ENCODE peak calls at places on chromosomes 5 and 9, in six cellular contexts. One of them, this sample, is unnamed.

GRCh38 chr5:102857090-102857818 is 102.1 kb downstream of the PAM start:
- DNase-seq in heart left ventricle: no peak
- DNase-seq in RWPE2: no peak
- DNase-seq in endothelial cell: no peak
- DNase-seq in H9: no peak
- DNase-seq in neural crest cell: no peak
- DNase-seq in this sample: no peak

GRCh38 chr9:133514475-133515239 is 10.1 kb downstream of the MYMK start:
- DNase-seq in heart left ventricle: peak
- DNase-seq in RWPE2: no peak
- DNase-seq in H9: no peak
- DNase-seq in neural crest cell: no peak
- DNase-seq in endothelial cell: no peak
- DNase-seq in this sample: peak

GRCh38 chr9:16540996-16541668 is 329.3 kb downstream of the BNC2 start:
- DNase-seq in H9: no peak
- DNase-seq in endothelial cell: no peak
- DNase-seq in RWPE2: no peak
- DNase-seq in heart left ventricle: no peak
- DNase-seq in neural crest cell: no peak
- DNase-seq in this sample: no peak

GRCh38 chr5:124910354-124911016 is 164.0 kb upstream of the ZNF608 start:
- DNase-seq in heart left ventricle: no peak
- DNase-seq in neural crest cell: no peak
- DNase-seq in endothelial cell: no peak
- DNase-seq in RWPE2: no peak
- DNase-seq in H9: no peak
- DNase-seq in this sample: no peak

GRCh38 chr5:40798012-40798855 is at the start of gene PRKAA1:
- DNase-seq in H9: peak
- DNase-seq in heart left ventricle: peak
- DNase-seq in neural crest cell: peak
- DNase-seq in endothelial cell: peak
- DNase-seq in RWPE2: peak
- DNase-seq in this sample: peak

GRCh38 chr5:78264600-78264999 is 29.9 kb downstream of the AP3B1 start:
- DNase-seq in H9: no peak
- DNase-seq in heart left ventricle: no peak
- DNase-seq in RWPE2: no peak
- DNase-seq in endothelial cell: no peak
- DNase-seq in neural crest cell: no peak
- DNase-seq in this sample: no peak

GRCh38 chr5:140262221-140262620 is 40.7 kb downstream of the PFDN1 start:
- DNase-seq in H9: no peak
- DNase-seq in RWPE2: no peak
- DNase-seq in neural crest cell: no peak
- DNase-seq in endothelial cell: no peak
- DNase-seq in heart left ventricle: no peak
- DNase-seq in this sample: no peak

GRCh38 chr5:147407094-147407681 is 102.7 kb downstream of the DPYSL3 start:
- DNase-seq in RWPE2: no peak
- DNase-seq in neural crest cell: no peak
- DNase-seq in H9: no peak
- DNase-seq in heart left ventricle: no peak
- DNase-seq in endothelial cell: no peak
- DNase-seq in this sample: no peak

GRCh38 chr5:19795218-19795617 is 192.8 kb downstream of the CDH18 start:
- DNase-seq in heart left ventricle: no peak
- DNase-seq in endothelial cell: no peak
- DNase-seq in neural crest cell: no peak
- DNase-seq in H9: no peak
- DNase-seq in RWPE2: no peak
- DNase-seq in this sample: no peak

GRCh38 chr5:53777864-53778618 is 217.6 kb downstream of the NDUFS4 start:
- DNase-seq in endothelial cell: no peak
- DNase-seq in H9: no peak
- DNase-seq in RWPE2: no peak
- DNase-seq in neural crest cell: no peak
- DNase-seq in heart left ventricle: no peak
- DNase-seq in this sample: no peak

GRCh38 chr5:170633235-170634041 is 129.6 kb downstream of the KCNIP1 start:
- DNase-seq in H9: peak
- DNase-seq in neural crest cell: no peak
- DNase-seq in RWPE2: peak
- DNase-seq in heart left ventricle: no peak
- DNase-seq in endothelial cell: peak
- DNase-seq in this sample: no peak

GRCh38 chr9:36893148-36893547 is 140.9 kb downstream of the PAX5 start:
- DNase-seq in neural crest cell: no peak
- DNase-seq in H9: no peak
- DNase-seq in RWPE2: no peak
- DNase-seq in heart left ventricle: no peak
- DNase-seq in endothelial cell: no peak
- DNase-seq in this sample: no peak

GRCh38 chr5:137072376-137073174 is 426.6 kb downstream of the SPOCK1 start:
- DNase-seq in endothelial cell: no peak
- DNase-seq in RWPE2: no peak
- DNase-seq in H9: no peak
- DNase-seq in heart left ventricle: no peak
- DNase-seq in neural crest cell: no peak
- DNase-seq in this sample: no peak

GRCh38 chr9:128085852-128086409 is 17.9 kb downstream of the SLC25A25 start:
- DNase-seq in neural crest cell: no peak
- DNase-seq in endothelial cell: no peak
- DNase-seq in H9: no peak
- DNase-seq in RWPE2: no peak
- DNase-seq in heart left ventricle: no peak
- DNase-seq in this sample: no peak

GRCh38 chr5:172603425-172603824 is 37.6 kb upstream of the NEURL1B start:
- DNase-seq in heart left ventricle: no peak
- DNase-seq in RWPE2: no peak
- DNase-seq in neural crest cell: peak
- DNase-seq in endothelial cell: no peak
- DNase-seq in H9: no peak
- DNase-seq in this sample: no peak

GRCh38 chr5:158203256-158203655 is 344.3 kb upstream of the CLINT1 start:
- DNase-seq in neural crest cell: no peak
- DNase-seq in heart left ventricle: no peak
- DNase-seq in H9: no peak
- DNase-seq in endothelial cell: no peak
- DNase-seq in RWPE2: no peak
- DNase-seq in this sample: no peak

GRCh38 chr5:34007116-34007674 is 655 bp downstream of the AMACR start:
- DNase-seq in RWPE2: no peak
- DNase-seq in endothelial cell: no peak
- DNase-seq in neural crest cell: no peak
- DNase-seq in heart left ventricle: no peak
- DNase-seq in H9: no peak
- DNase-seq in this sample: peak

GRCh38 chr5:135245521-135246499 is 153.2 kb downstream of the MACROH2A1 start:
- DNase-seq in H9: peak
- DNase-seq in neural crest cell: no peak
- DNase-seq in RWPE2: peak
- DNase-seq in heart left ventricle: no peak
- DNase-seq in endothelial cell: peak
- DNase-seq in this sample: no peak

GRCh38 chr9:127568971-127569818 is 42.9 kb upstream of the STXBP1 start:
- DNase-seq in H9: peak
- DNase-seq in neural crest cell: peak
- DNase-seq in heart left ventricle: peak
- DNase-seq in RWPE2: peak
- DNase-seq in endothelial cell: peak
- DNase-seq in this sample: peak

GRCh38 chr9:121328876-121329681 is 41.0 kb downstream of the STOM start:
- DNase-seq in RWPE2: no peak
- DNase-seq in heart left ventricle: no peak
- DNase-seq in endothelial cell: no peak
- DNase-seq in H9: no peak
- DNase-seq in neural crest cell: no peak
- DNase-seq in this sample: no peak

GRCh38 chr5:141973871-141974595 is 5.1 kb downstream of the RNF14 start:
- DNase-seq in heart left ventricle: no peak
- DNase-seq in RWPE2: no peak
- DNase-seq in H9: no peak
- DNase-seq in neural crest cell: no peak
- DNase-seq in endothelial cell: no peak
- DNase-seq in this sample: no peak

GRCh38 chr5:91077623-91078022 is 305.5 kb downstream of the ARRDC3 start:
- DNase-seq in neural crest cell: no peak
- DNase-seq in RWPE2: no peak
- DNase-seq in heart left ventricle: no peak
- DNase-seq in endothelial cell: no peak
- DNase-seq in H9: no peak
- DNase-seq in this sample: no peak

GRCh38 chr5:160508780-160509361 is 87.2 kb downstream of the PTTG1 start:
- DNase-seq in H9: peak
- DNase-seq in RWPE2: no peak
- DNase-seq in heart left ventricle: no peak
- DNase-seq in neural crest cell: peak
- DNase-seq in endothelial cell: peak
- DNase-seq in this sample: no peak

GRCh38 chr9:94945191-94946144 is 219.0 kb downstream of the AOPEP start:
- DNase-seq in H9: no peak
- DNase-seq in RWPE2: no peak
- DNase-seq in endothelial cell: no peak
- DNase-seq in neural crest cell: no peak
- DNase-seq in heart left ventricle: peak
- DNase-seq in this sample: no peak

GRCh38 chr5:73786043-73786831 is 160.2 kb downstream of the ARHGEF28 start:
- DNase-seq in endothelial cell: no peak
- DNase-seq in neural crest cell: no peak
- DNase-seq in RWPE2: no peak
- DNase-seq in H9: no peak
- DNase-seq in heart left ventricle: no peak
- DNase-seq in this sample: no peak

GRCh38 chr9:113953541-113953940 is 77.4 kb downstream of the ZNF618 start:
- DNase-seq in neural crest cell: no peak
- DNase-seq in heart left ventricle: no peak
- DNase-seq in endothelial cell: no peak
- DNase-seq in RWPE2: no peak
- DNase-seq in H9: no peak
- DNase-seq in this sample: no peak

GRCh38 chr9:116151199-116151598 is 2.4 kb upstream of the PAPPA start:
- DNase-seq in H9: no peak
- DNase-seq in endothelial cell: no peak
- DNase-seq in RWPE2: no peak
- DNase-seq in neural crest cell: no peak
- DNase-seq in heart left ventricle: no peak
- DNase-seq in this sample: no peak

GRCh38 chr9:116147821-116148220 is 5.8 kb upstream of the PAPPA start:
- DNase-seq in heart left ventricle: no peak
- DNase-seq in neural crest cell: no peak
- DNase-seq in H9: no peak
- DNase-seq in endothelial cell: no peak
- DNase-seq in RWPE2: no peak
- DNase-seq in this sample: no peak

GRCh38 chr9:116152390-116152789 is 1.2 kb upstream of the PAPPA start:
- DNase-seq in heart left ventricle: no peak
- DNase-seq in H9: no peak
- DNase-seq in endothelial cell: no peak
- DNase-seq in RWPE2: no peak
- DNase-seq in neural crest cell: no peak
- DNase-seq in this sample: no peak

GRCh38 chr9:116151966-116152381 is 1.6 kb upstream of the PAPPA start:
- DNase-seq in neural crest cell: no peak
- DNase-seq in H9: no peak
- DNase-seq in RWPE2: no peak
- DNase-seq in endothelial cell: no peak
- DNase-seq in heart left ventricle: no peak
- DNase-seq in this sample: no peak

DNA sequence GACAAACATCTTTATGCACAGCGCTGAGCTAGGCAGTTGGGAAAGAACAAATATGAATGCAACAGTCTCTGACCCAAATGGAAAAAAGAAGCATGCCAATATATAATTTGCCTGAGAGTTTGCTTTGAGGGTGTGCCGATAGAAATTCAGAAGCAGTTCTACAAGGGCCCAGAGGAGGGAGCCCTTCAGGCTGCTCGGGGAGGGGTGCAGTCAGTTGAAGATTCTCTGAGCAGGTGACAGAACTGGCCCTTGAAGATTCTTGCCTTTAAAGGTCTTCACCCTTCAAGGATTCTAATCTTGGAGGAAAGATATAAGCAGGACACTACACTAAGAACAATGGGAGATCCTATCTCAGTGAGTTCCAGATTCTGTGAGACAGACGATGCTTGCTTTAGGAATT is 3.7 kb upstream of the PAPPA start:
- DNase-seq in endothelial cell: peak
- DNase-seq in heart left ventricle: no peak
- DNase-seq in H9: peak
- DNase-seq in RWPE2: no peak
- DNase-seq in neural crest cell: peak
- DNase-seq in this sample: no peak
- TF ChIP-seq CTCF in endothelial cell: peak
- TF ChIP-seq CTCF in heart left ventricle: peak
- TF ChIP-seq CTCF in H9: peak
- TF ChIP-seq CTCF in RWPE2: peak
- TF ChIP-seq CTCF in neural crest cell: peak
- TF ChIP-seq CTCF in this sample: peak

GRCh38 chr9:494764-495163 is 280.1 kb downstream of the DOCK8 start:
- DNase-seq in H9: no peak
- DNase-seq in neural crest cell: no peak
- DNase-seq in RWPE2: no peak
- DNase-seq in heart left ventricle: no peak
- DNase-seq in endothelial cell: no peak
- DNase-seq in this sample: no peak
- TF ChIP-seq CTCF in H9: no peak
- TF ChIP-seq CTCF in neural crest cell: no peak
- TF ChIP-seq CTCF in RWPE2: no peak
- TF ChIP-seq CTCF in heart left ventricle: no peak
- TF ChIP-seq CTCF in endothelial cell: no peak
- TF ChIP-seq CTCF in this sample: no peak

GRCh38 chr9:79403495-79403894 is 168.3 kb upstream of the TLE4 start:
- DNase-seq in endothelial cell: no peak
- DNase-seq in RWPE2: no peak
- DNase-seq in heart left ventricle: no peak
- DNase-seq in H9: no peak
- DNase-seq in neural crest cell: no peak
- DNase-seq in this sample: no peak
- TF ChIP-seq CTCF in endothelial cell: no peak
- TF ChIP-seq CTCF in RWPE2: no peak
- TF ChIP-seq CTCF in heart left ventricle: no peak
- TF ChIP-seq CTCF in H9: peak
- TF ChIP-seq CTCF in neural crest cell: no peak
- TF ChIP-seq CTCF in this sample: no peak

DNA sequence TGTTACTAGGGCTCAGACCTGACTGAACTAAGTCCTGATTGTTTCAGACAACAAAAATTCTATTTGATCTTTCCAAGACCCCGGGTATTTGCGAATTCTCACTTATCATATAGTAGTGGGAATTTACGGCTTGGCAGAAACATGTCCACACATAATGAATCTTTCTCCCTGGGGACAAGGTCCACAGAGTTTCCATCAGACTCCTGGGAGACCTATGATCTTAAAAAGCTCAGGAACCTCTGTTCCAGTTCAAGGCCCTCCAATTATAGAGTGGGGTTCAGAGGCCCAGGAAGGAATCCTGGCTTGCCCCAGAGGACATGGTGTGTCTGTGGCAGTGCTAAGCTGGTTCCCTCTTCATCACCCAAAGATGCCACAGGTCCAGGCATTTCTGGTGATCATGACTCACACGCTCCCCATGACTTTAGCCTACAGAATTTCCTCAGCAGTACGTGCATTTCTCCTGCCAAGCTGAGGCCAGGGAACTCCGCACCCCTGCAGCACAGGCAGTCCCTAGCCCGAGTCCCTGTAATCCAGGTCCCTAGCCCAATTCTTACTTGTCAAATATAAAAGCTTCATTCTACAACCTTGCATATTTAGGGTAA is 12.6 kb downstream of the RAPGEF1 start:
- DNase-seq in H9: no peak
- DNase-seq in RWPE2: no peak
- DNase-seq in endothelial cell: no peak
- DNase-seq in heart left ventricle: no peak
- DNase-seq in neural crest cell: no peak
- DNase-seq in this sample: peak
- TF ChIP-seq CTCF in H9: no peak
- TF ChIP-seq CTCF in RWPE2: no peak
- TF ChIP-seq CTCF in endothelial cell: no peak
- TF ChIP-seq CTCF in heart left ventricle: no peak
- TF ChIP-seq CTCF in neural crest cell: no peak
- TF ChIP-seq CTCF in this sample: no peak

This sample was measured in upper lobe of left lung.